ENCODE peak calls at places on chromosomes 6 and 20, in five cellular contexts. L is ureter, B is A549, C is GM20000, T is cardiac muscle cell. F is an unnamed sample.

GRCh38 chr6:114342086-114342825 is 567 bp downstream of the HS3ST5 start:
- DNase-seq in L (peak), B (peak), C (peak), T (peak), F (no peak)

GRCh38 chr6:135600086-135600702 is 102.7 kb upstream of the AHI1 start:
- DNase-seq in L (no peak), B (no peak), C (no peak), T (no peak), F (no peak)

GRCh38 chr6:43738877-43739641 is 31.0 kb upstream of the VEGFA start:
- DNase-seq in L (peak), B (peak), C (no peak), T (no peak), F (no peak)

GRCh38 chr6:113591896-113592827 is 265.0 kb upstream of the MARCKS start:
- DNase-seq in L (peak), B (no peak), C (no peak), T (peak), F (no peak)

GRCh38 chr6:117542493-117542892 is 59.8 kb downstream of the GOPC start:
- DNase-seq in L (no peak), B (no peak), C (no peak), T (no peak), F (no peak)

GRCh38 chr6:37438912-37439311 is 5.9 kb downstream of the CMTR1 start:
- DNase-seq in L (no peak), B (no peak), C (no peak), T (no peak), F (no peak)

GRCh38 chr6:16352258-16352635 is 113.9 kb downstream of the GMPR start:
- DNase-seq in L (no peak), B (no peak), C (no peak), T (no peak), F (no peak)

GRCh38 chr6:31070711-31071197 is 41.6 kb downstream of the C6orf15 start:
- DNase-seq in L (peak), B (peak), C (peak), T (peak), F (peak)

GRCh38 chr6:125986956-125987617 is 747 bp downstream of the TRMT11 start:
- DNase-seq in L (no peak), B (peak), C (no peak), T (no peak), F (peak)

GRCh38 chr6:89209457-89209856 is 7.7 kb downstream of the GABRR1 start:
- DNase-seq in L (no peak), B (no peak), C (no peak), T (no peak), F (no peak)

GRCh38 chr6:80021591-80021990 is 17.1 kb downstream of the TTK start:
- DNase-seq in L (no peak), B (no peak), C (no peak), T (no peak), F (no peak)

GRCh38 chr20:63159826-63160640 is 55.9 kb downstream of the YTHDF1 start:
- DNase-seq in L (no peak), B (no peak), C (no peak), T (no peak), F (no peak)

GRCh38 chr20:44910690-44911262 is 916 bp downstream of the PABPC1L start:
- DNase-seq in L (no peak), B (peak), C (no peak), T (no peak), F (peak)

GRCh38 chr6:158663465-158664167 is 13.8 kb downstream of the SYTL3 start:
- DNase-seq in L (peak), B (no peak), C (no peak), T (no peak), F (no peak)

GRCh38 chr6:34272022-34272926 is 23.5 kb upstream of the SMIM29 start:
- DNase-seq in L (no peak), B (peak), C (peak), T (no peak), F (no peak)

GRCh38 chr6:170129691-170130171 is 161.1 kb downstream of the DLL1 start:
- DNase-seq in L (peak), B (no peak), C (no peak), T (peak), F (no peak)

GRCh38 chr6:53703047-53703446 is 37.5 kb upstream of the KLHL31 start:
- DNase-seq in L (no peak), B (no peak), C (no peak), T (no peak), F (no peak)

GRCh38 chr20:41121399-41121798 is 15.9 kb upstream of the PLCG1 start:
- DNase-seq in L (no peak), B (no peak), C (no peak), T (no peak), F (no peak)

GRCh38 chr20:54284928-54285704 is 77.2 kb downstream of the PFDN4 start:
- DNase-seq in L (no peak), B (no peak), C (no peak), T (no peak), F (no peak)

GRCh38 chr20:44314870-44315269 is 3.9 kb upstream of the FITM2 start:
- DNase-seq in L (no peak), B (no peak), C (no peak), T (no peak), F (no peak)

GRCh38 chr6:96521625-96522468 is at the start of gene UFL1:
- DNase-seq in L (peak), B (peak), C (peak), T (peak), F (peak)

GRCh38 chr6:7138921-7139358 is 31.2 kb downstream of the RREB1 start:
- DNase-seq in L (no peak), B (peak), C (no peak), T (no peak), F (no peak)

GRCh38 chr20:45918779-45919535 is 7.0 kb upstream of the PLTP start:
- DNase-seq in L (no peak), B (no peak), C (no peak), T (no peak), F (no peak)

GRCh38 chr6:53728570-53729194 is 63.1 kb upstream of the KLHL31 start:
- DNase-seq in L (no peak), B (peak), C (peak), T (peak), F (peak)

GRCh38 chr20:43681991-43682410 is 15.1 kb downstream of the MYBL2 start:
- DNase-seq in L (no peak), B (no peak), C (peak), T (no peak), F (peak)

GRCh38 chr20:59618131-59618530 is 13.8 kb downstream of the PHACTR3 start:
- DNase-seq in L (no peak), B (no peak), C (no peak), T (no peak), F (no peak)

GRCh38 chr6:15417811-15418210 is 171.9 kb downstream of the JARID2 start:
- DNase-seq in L (no peak), B (no peak), C (no peak), T (no peak), F (no peak)

GRCh38 chr20:52493177-52493711 is 301.7 kb upstream of the ZFP64 start:
- DNase-seq in L (no peak), B (no peak), C (no peak), T (peak), F (no peak)

GRCh38 chr6:126797981-126798380 is 320.5 kb upstream of the RSPO3 start:
- DNase-seq in L (no peak), B (no peak), C (no peak), T (no peak), F (no peak)

GRCh38 chr20:51337126-51337805 is 205.3 kb downstream of the NFATC2 start:
- DNase-seq in L (no peak), B (no peak), C (no peak), T (no peak), F (no peak)

GRCh38 chr20:59157064-59157463 is 6.6 kb upstream of the ZNF831 start:
- DNase-seq in L (no peak), B (no peak), C (no peak), T (no peak), F (no peak)

GRCh38 chr20:1588869-1589460 is 30.8 kb downstream of the SIRPB1 start:
- DNase-seq in L (no peak), B (no peak), C (no peak), T (no peak), F (no peak)

GRCh38 chr6:73694711-73695411 is 1.1 kb upstream of the CD109 start:
- DNase-seq in L (no peak), B (peak), C (no peak), T (no peak), F (no peak)

GRCh38 chr20:50577175-50578018 is 67.2 kb downstream of the PTPN1 start:
- DNase-seq in L (no peak), B (no peak), C (no peak), T (no peak), F (no peak)

GRCh38 chr6:154302111-154302752 is 54.4 kb downstream of the IPCEF1 start:
- DNase-seq in L (no peak), B (no peak), C (peak), T (no peak), F (peak)

GRCh38 chr6:24848461-24848860 is 49.7 kb upstream of the ARMH2 start:
- DNase-seq in L (no peak), B (no peak), C (no peak), T (no peak), F (no peak)

F was measured in OCI-LY7.